ENCODE peak calls at places on chromosomes 16 and 17, in nine cellular contexts. X, P, B, O, G, J, L, D and T are unnamed samples.

GRCh38 chr17:74766413-74766812 is 9.7 kb downstream of the NAT9 start:
- DNase-seq in X (no peak), P (no peak), B (no peak), O (no peak), G (no peak), J (no peak), L (no peak), D (no peak), T (no peak)

GRCh38 chr16:57315401-57315800 is 30.9 kb upstream of the PLLP start:
- DNase-seq in X (no peak), P (no peak), B (no peak), O (no peak), G (no peak), J (no peak), L (no peak), D (no peak), T (no peak)

GRCh38 chr17:74961657-74962360 is 10.8 kb downstream of the HID1 start:
- DNase-seq in X (peak), P (peak), B (peak), O (peak), G (peak), J (peak), L (peak), D (peak), T (peak)

GRCh38 chr17:9905902-9906301 is 831 bp upstream of the RCVRN start:
- DNase-seq in X (peak), P (peak), B (peak), O (no peak), G (peak), J (no peak), L (peak), D (no peak), T (peak)

GRCh38 chr16:87412996-87413421 is 20.9 kb downstream of the MAP1LC3B start:
- DNase-seq in X (no peak), P (no peak), B (no peak), O (no peak), G (no peak), J (no peak), L (no peak), D (no peak), T (no peak)

GRCh38 chr17:38584350-38584925 is 21.3 kb downstream of the SRCIN1 start:
- DNase-seq in X (peak), P (peak), B (peak), O (no peak), G (peak), J (peak), L (peak), D (peak), T (peak)

GRCh38 chr17:44084131-44084538 is 13.6 kb downstream of the G6PC3 start:
- DNase-seq in X (no peak), P (no peak), B (no peak), O (no peak), G (peak), J (no peak), L (peak), D (no peak), T (no peak)

GRCh38 chr17:65959630-65960029 is 232.3 kb downstream of the CEP112 start:
- DNase-seq in X (no peak), P (no peak), B (no peak), O (no peak), G (no peak), J (no peak), L (no peak), D (no peak), T (no peak)

GRCh38 chr16:84190731-84191388 is at the start of gene ADAD2:
- DNase-seq in X (no peak), P (no peak), B (no peak), O (no peak), G (peak), J (no peak), L (no peak), D (no peak), T (no peak)

GRCh38 chr16:25922438-25922837 is 230.7 kb downstream of the HS3ST4 start:
- DNase-seq in X (no peak), P (no peak), B (no peak), O (no peak), G (no peak), J (no peak), L (no peak), D (no peak), T (no peak)

GRCh38 chr17:80742581-80743180 is 198.0 kb downstream of the RPTOR start:
- DNase-seq in X (no peak), P (no peak), B (no peak), O (no peak), G (no peak), J (no peak), L (no peak), D (no peak), T (no peak)

GRCh38 chr17:27290916-27291598 is 2.9 kb upstream of the WSB1 start:
- DNase-seq in X (no peak), P (no peak), B (no peak), O (no peak), G (no peak), J (no peak), L (no peak), D (no peak), T (no peak)

GRCh38 chr17:69502488-69502887 is 88.0 kb downstream of the MAP2K6 start:
- DNase-seq in X (no peak), P (no peak), B (no peak), O (no peak), G (no peak), J (no peak), L (peak), D (peak), T (no peak)

GRCh38 chr17:3647769-3648540 is 11.4 kb downstream of the CTNS start:
- DNase-seq in X (peak), P (no peak), B (peak), O (no peak), G (peak), J (no peak), L (peak), D (peak), T (peak)

GRCh38 chr17:37094391-37094790 is 145.6 kb downstream of the AATF start:
- DNase-seq in X (no peak), P (no peak), B (no peak), O (no peak), G (no peak), J (no peak), L (no peak), D (no peak), T (no peak)

GRCh38 chr17:37358830-37359681 is 16.7 kb upstream of the C17orf78 start:
- DNase-seq in X (peak), P (peak), B (peak), O (peak), G (peak), J (peak), L (peak), D (peak), T (peak)

GRCh38 chr16:70676571-70677498 is 9.0 kb downstream of the MTSS2 start:
- DNase-seq in X (no peak), P (no peak), B (no peak), O (no peak), G (peak), J (no peak), L (no peak), D (no peak), T (no peak)

GRCh38 chr16:13307255-13307654 is 405.9 kb downstream of the SHISA9 start:
- DNase-seq in X (peak), P (no peak), B (no peak), O (no peak), G (no peak), J (no peak), L (peak), D (no peak), T (peak)

GRCh38 chr17:42891539-42892152 is 9.0 kb upstream of the G6PC1 start:
- DNase-seq in X (no peak), P (peak), B (no peak), O (no peak), G (no peak), J (no peak), L (peak), D (peak), T (peak)

DNA sequence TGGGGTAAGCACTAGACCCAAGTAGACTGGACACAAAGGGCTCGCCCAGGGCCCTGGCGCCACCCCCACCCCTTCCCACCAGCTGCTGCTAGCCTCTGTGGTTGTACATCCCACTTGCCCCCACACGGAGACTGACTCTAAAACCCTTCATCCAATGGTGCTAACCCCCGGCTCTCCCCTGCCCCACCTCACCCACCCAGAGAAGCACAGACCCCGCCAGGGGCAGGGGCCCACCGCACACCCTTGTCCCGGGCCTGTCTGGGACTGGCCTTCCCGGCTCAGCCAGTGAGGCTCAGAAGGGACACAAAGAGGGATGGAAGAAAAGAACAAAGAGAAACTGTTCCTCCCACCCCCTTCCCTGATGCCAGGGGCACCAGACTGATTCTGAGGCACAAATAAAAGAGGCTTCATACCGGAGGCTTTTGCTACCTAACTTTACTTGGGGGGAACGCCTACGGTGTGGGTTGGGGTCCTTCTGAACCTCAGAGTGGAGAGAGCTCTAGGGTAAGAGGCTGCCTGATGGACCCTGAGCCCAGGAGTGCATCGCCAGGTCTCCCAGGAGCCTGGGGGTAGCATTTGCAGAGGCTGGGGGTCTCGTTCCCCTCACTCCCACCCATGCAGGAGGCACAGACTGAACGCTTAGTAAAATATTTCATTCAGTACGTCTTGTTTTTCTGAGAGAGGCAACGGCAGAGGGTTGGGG is 8.2 kb downstream of the CORO6 start:
- DNase-seq in X (no peak), P (no peak), B (no peak), O (no peak), G (peak), J (no peak), L (no peak), D (no peak), T (no peak)
- H3K4me3 ChIP-seq in X (no peak), P (no peak), B (no peak), O (no peak), G (no peak), J (no peak), L (peak), D (no peak), T (no peak)

GRCh38 chr16:78129349-78129748 is 29.9 kb downstream of the WWOX start:
- DNase-seq in X (peak), P (no peak), B (no peak), O (no peak), G (no peak), J (no peak), L (peak), D (no peak), T (no peak)
- H3K4me3 ChIP-seq in X (no peak), P (no peak), B (no peak), O (no peak), G (no peak), J (no peak), L (peak), D (no peak), T (no peak)

GRCh38 chr16:76535-77272 is 1.3 kb upstream of the MPG start:
- DNase-seq in X (peak), P (peak), B (peak), O (no peak), G (no peak), J (peak), L (peak), D (peak), T (peak)
- H3K4me3 ChIP-seq in X (peak), P (peak), B (peak), O (peak), G (peak), J (peak), L (peak), D (peak), T (peak)

GRCh38 chr17:78729636-78730035 is 52.4 kb downstream of the CYTH1 start:
- DNase-seq in X (no peak), P (no peak), B (no peak), O (no peak), G (no peak), J (no peak), L (no peak), D (no peak), T (no peak)
- H3K4me3 ChIP-seq in X (no peak), P (no peak), B (no peak), O (no peak), G (no peak), J (no peak), L (no peak), D (no peak), T (no peak)